ENCODE peak calls at places on chromosomes 2 and 18, in five cellular contexts. U is GM13977, Y is Panc1, J is neural crest cell, S is AG09319. C is an unnamed sample.
A peak's percentile ranks its signal among the peaks of the same experiment; 100 is the strongest.

GRCh38 chr18:78765637-78766281 is 213.9 kb upstream of the SALL3 start:
- DNase-seq in S (no peak), Y (no peak), U (no peak), J (no peak), C (no peak)

GRCh38 chr2:109125595-109126500 is 3.2 kb upstream of the SH3RF3 start:
- DNase-seq in Y (no peak), U (no peak), J (no peak), S (peak; percentile 92), C (no peak)

GRCh38 chr2:19580264-19580663 is 221.8 kb upstream of the OSR1 start:
- DNase-seq in S (no peak), U (no peak), J (no peak), Y (no peak), C (no peak)

GRCh38 chr2:172962824-172963223 is 112.8 kb upstream of the MAP3K20 start:
- DNase-seq in U (no peak), J (no peak), S (no peak), Y (no peak), C (peak; percentile 45)

GRCh38 chr2:72204156-72204781 is 56.6 kb upstream of the CYP26B1 start:
- DNase-seq in Y (no peak), S (no peak), J (no peak), U (no peak), C (no peak)

GRCh38 chr2:224311226-224311625 is 90.7 kb downstream of the FAM124B start:
- DNase-seq in S (no peak), U (no peak), Y (no peak), J (no peak), C (no peak)

GRCh38 chr2:128278979-128279378 is 39.7 kb downstream of the HS6ST1 start:
- DNase-seq in S (no peak), U (no peak), Y (no peak), J (no peak), C (no peak)

GRCh38 chr2:96530144-96530430 is 6.5 kb upstream of the ARID5A start:
- DNase-seq in Y (no peak), S (no peak), U (no peak), J (no peak), C (no peak)

GRCh38 chr18:21444465-21445023 is 156.0 kb downstream of the ESCO1 start:
- DNase-seq in U (peak; percentile 56), S (peak; percentile 29), J (peak; percentile 19), Y (peak; percentile 36), C (peak; percentile 15)

GRCh38 chr18:22409445-22409844 is 8.3 kb downstream of the CTAGE1 start:
- DNase-seq in S (no peak), Y (no peak), U (no peak), J (no peak), C (no peak)

GRCh38 chr2:36965751-36966369 is 476 bp downstream of the STRN start:
- DNase-seq in J (peak; percentile 58), U (peak; percentile 55), Y (no peak), S (no peak), C (peak; percentile 50)

GRCh38 chr2:120395686-120396518 is 50.0 kb downstream of the INHBB start:
- DNase-seq in S (no peak), U (no peak), Y (no peak), J (no peak), C (no peak)

GRCh38 chr2:121178730-121179129 is 106.3 kb downstream of the TFCP2L1 start:
- DNase-seq in S (no peak), U (no peak), Y (no peak), J (no peak), C (no peak)

GRCh38 chr2:130336877-130337734 is 5.6 kb upstream of the IMP4 start:
- DNase-seq in J (peak; percentile 88), U (peak; percentile 72), S (peak; percentile 41), Y (peak; percentile 87), C (peak; percentile 76)

GRCh38 chr2:240993446-240994160 is 4.8 kb upstream of the SNED1 start:
- DNase-seq in Y (no peak), S (no peak), J (no peak), U (no peak), C (no peak)

GRCh38 chr2:19358242-19359020 is at the start of gene OSR1:
- DNase-seq in J (peak; percentile 46), S (peak; percentile 83), Y (no peak), U (peak; percentile 37), C (no peak)

GRCh38 chr2:64808092-64808491 is 154.4 kb upstream of the SERTAD2 start:
- DNase-seq in Y (no peak), U (no peak), S (no peak), J (no peak), C (no peak)

GRCh38 chr2:162082036-162082435 is 8.0 kb upstream of the DPP4 start:
- DNase-seq in U (no peak), J (no peak), Y (no peak), S (no peak), C (no peak)

GRCh38 chr18:77136871-77137665 is 4.5 kb upstream of the MBP start:
- DNase-seq in U (no peak), J (no peak), Y (no peak), S (no peak), C (no peak)

GRCh38 chr18:23057096-23057495 is 78.2 kb upstream of the CABLES1 start:
- DNase-seq in S (no peak), Y (no peak), U (no peak), J (no peak), C (no peak)

GRCh38 chr2:234960091-234961088 is 8.6 kb downstream of the SH3BP4 start:
- DNase-seq in S (peak; percentile 44), Y (no peak), U (no peak), J (no peak), C (no peak)

GRCh38 chr2:172082944-172083718 is 2.2 kb upstream of the DLX1 start:
- DNase-seq in J (peak; percentile 25), U (no peak), Y (no peak), S (no peak), C (no peak)

GRCh38 chr2:220512419-220512818 is 885.0 kb downstream of the SLC4A3 start:
- DNase-seq in S (no peak), Y (no peak), J (no peak), U (no peak), C (no peak)

GRCh38 chr2:159591221-159591620 is 25.1 kb downstream of the BAZ2B start:
- DNase-seq in J (no peak), S (no peak), Y (no peak), U (no peak), C (no peak)

GRCh38 chr2:159592446-159592845 is 23.9 kb downstream of the BAZ2B start:
- DNase-seq in Y (no peak), U (no peak), S (no peak), J (no peak), C (no peak)

GRCh38 chr2:159600752-159601151 is 15.6 kb downstream of the BAZ2B start:
- DNase-seq in U (no peak), Y (no peak), S (no peak), J (no peak), C (no peak)

GRCh38 chr2:159595410-159596046 is 20.8 kb downstream of the BAZ2B start:
- DNase-seq in U (no peak), J (no peak), S (no peak), Y (no peak), C (no peak)
- TF ChIP-seq CTCF in U (no peak), J (no peak), S (no peak), Y (no peak), C (no peak)

DNA sequence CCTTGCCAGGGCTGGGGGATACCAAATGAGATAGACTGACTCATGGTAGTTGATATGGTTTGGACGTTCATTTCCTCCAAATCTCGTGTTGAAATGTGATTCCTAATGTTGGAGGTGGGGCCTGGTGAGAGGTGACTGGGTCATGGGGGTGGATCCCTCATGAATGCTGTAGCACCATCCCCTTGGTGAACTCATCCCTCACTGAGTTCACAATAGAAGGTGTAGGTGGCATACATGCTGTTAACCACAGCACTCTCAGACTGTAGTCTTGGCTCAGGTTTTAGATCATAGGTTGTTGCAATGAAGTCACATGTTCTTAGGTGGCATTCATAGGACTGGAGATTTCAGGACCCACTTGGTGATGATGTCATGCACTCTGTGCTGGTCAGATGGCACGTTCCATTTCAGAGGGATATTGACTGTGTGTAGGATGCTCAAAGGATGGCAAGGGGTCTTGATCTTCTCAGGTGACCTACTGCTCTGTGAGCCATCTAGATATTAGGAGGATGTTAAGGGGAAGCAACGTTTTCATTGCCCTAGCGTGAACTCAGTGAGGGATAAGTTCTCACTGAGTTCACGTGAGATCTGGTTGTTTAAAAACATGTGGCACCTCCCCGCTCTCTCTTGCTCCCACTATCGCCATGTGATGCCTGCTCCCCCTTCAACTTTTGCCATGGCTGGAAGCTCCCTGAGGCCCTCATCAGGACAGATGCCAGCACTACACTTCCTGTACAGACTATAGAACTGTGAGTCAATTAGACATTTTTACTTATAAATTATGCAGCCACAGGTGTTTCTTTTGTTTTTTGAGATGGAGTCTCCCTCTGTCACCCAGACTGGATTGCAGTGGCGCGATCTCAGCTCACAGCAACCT is 73.8 kb upstream of the ACAA2 start:
- DNase-seq in Y (no peak), J (no peak), S (no peak), U (no peak), C (peak; percentile 13)
- TF ChIP-seq CTCF in Y (peak; percentile 33), J (no peak), S (no peak), U (no peak), C (no peak)

DNA sequence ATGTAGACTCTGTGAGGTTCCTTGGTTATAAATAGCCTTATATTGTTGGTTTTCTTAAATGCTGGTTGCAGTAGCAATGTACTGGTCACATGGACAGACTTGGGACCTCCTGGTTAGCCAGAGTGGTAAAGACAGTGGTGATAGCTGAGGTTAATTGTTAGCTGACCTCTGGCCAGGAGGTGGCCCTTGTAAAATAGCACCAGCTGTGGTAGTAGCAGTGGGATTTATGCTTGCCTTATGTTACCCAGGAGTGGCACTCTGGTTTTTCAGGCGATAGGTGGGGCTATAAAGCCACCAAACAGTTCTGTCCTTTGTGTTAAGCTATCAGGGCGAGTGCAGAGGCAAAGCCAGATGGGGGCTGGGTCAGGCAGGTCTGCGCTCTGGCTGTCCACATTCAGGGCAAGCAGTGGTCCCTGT is 94.8 kb upstream of the SRD5A2 start:
- DNase-seq in J (peak; percentile 10), U (no peak), Y (no peak), S (no peak), C (no peak)
- TF ChIP-seq CTCF in J (peak; percentile 29), U (peak; percentile 31), Y (peak; percentile 23), S (no peak), C (no peak)

GRCh38 chr2:204026294-204026693 is 89.7 kb downstream of the ICOS start:
- DNase-seq in U (no peak), J (no peak), S (no peak), Y (no peak), C (no peak)
- TF ChIP-seq CTCF in U (peak; percentile 39), J (peak; percentile 34), S (peak; percentile 4), Y (peak; percentile 45), C (no peak)

DNA sequence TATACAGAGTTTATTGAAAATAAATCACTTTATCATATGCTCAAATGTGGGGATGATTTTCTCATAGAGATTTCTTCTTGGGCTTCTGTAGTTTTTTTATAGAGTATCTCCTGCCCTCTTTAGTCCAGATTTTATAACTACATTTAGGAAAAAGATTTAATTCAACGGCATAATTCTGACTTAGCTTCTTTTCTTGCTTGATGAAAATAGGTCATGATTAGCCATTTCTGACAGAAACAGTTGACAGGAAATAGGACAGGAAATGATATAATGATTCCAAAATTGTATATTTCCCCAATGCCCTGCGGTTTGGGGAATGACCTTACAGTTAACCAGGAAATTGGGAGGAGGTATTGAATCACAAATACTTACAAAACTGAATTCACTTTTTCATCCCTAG is 1531.9 kb upstream of the ACVR2A start:
- DNase-seq in U (peak; percentile 1), S (no peak), J (no peak), Y (no peak), C (no peak)
- TF ChIP-seq CTCF in U (no peak), S (peak; percentile 21), J (peak; percentile 52), Y (peak; percentile 21), C (no peak)

GRCh38 chr2:192579965-192580700 is 385.4 kb upstream of the TMEFF2 start:
- DNase-seq in U (no peak), Y (no peak), J (no peak), S (no peak), C (no peak)
- TF ChIP-seq CTCF in U (no peak), Y (no peak), J (no peak), S (no peak), C (no peak)